ENCODE peak calls at places on chromosomes 16 and 17, in nine cellular contexts. B is brain microvascular endothelial cell, L is cardiac fibroblast, V is heart left ventricle, D is type B pancreatic cell, P is H9, K is mesothelial cell of epicardium, E is coronary artery, F is WTC11. A is an unnamed sample.

GRCh38 chr17:42017866-42018200 is 594 bp upstream of the DNAJC7 start:
- DNase-seq in V (no peak), F (no peak), P (peak), B (no peak), K (no peak), L (no peak), D (no peak), E (no peak), A (no peak)

GRCh38 chr17:28864991-28865849 is 10.4 kb downstream of the ERAL1 start:
- DNase-seq in L (no peak), F (no peak), D (no peak), B (no peak), P (no peak), E (no peak), K (no peak), V (no peak), A (no peak)

GRCh38 chr17:59558953-59559352 is 6.5 kb upstream of the DHX40 start:
- DNase-seq in F (no peak), E (no peak), D (no peak), B (no peak), K (no peak), L (peak), V (no peak), P (no peak), A (no peak)

GRCh38 chr16:9159839-9160550 is 68.6 kb downstream of the HAPSTR1 start:
- DNase-seq in F (peak), D (peak), E (no peak), K (peak), B (peak), L (peak), P (peak), V (no peak), A (no peak)

GRCh38 chr17:6831662-6832263 is at the start of gene TEKT1:
- DNase-seq in P (peak), E (peak), K (peak), B (peak), F (peak), V (peak), D (peak), L (peak), A (peak)

GRCh38 chr17:1830288-1830687 is 483 bp downstream of the RPA1 start:
- DNase-seq in K (no peak), E (no peak), L (peak), F (no peak), V (no peak), D (no peak), B (no peak), P (peak), A (no peak)

GRCh38 chr16:57480754-57481230 is 5.5 kb downstream of the DOK4 start:
- DNase-seq in L (no peak), V (no peak), P (no peak), D (no peak), E (no peak), K (no peak), F (no peak), B (no peak), A (no peak)

GRCh38 chr17:78910885-78911284 is 7.9 kb upstream of the CEP295NL start:
- DNase-seq in V (no peak), P (no peak), F (no peak), K (no peak), L (no peak), B (no peak), E (no peak), D (no peak), A (no peak)

GRCh38 chr17:30278032-30278431 is 13.7 kb downstream of the BLMH start:
- DNase-seq in V (no peak), P (no peak), L (peak), E (no peak), F (no peak), K (no peak), B (peak), D (no peak), A (no peak)

GRCh38 chr16:6573577-6573976 is 759.1 kb upstream of the RBFOX1 start:
- DNase-seq in K (no peak), B (no peak), F (no peak), D (no peak), E (no peak), P (peak), L (no peak), V (peak), A (no peak)

GRCh38 chr16:67000384-67001158 is 12.2 kb downstream of the CES4A start:
- DNase-seq in E (no peak), P (peak), B (no peak), F (peak), V (peak), L (peak), D (no peak), K (no peak), A (no peak)

GRCh38 chr16:56781565-56781964 is 51.6 kb downstream of the NUP93 start:
- DNase-seq in K (no peak), D (no peak), B (no peak), V (no peak), E (no peak), F (no peak), L (no peak), P (no peak), A (no peak)

GRCh38 chr17:53894591-53894990 is 71.9 kb downstream of the KIF2B start:
- DNase-seq in L (no peak), F (no peak), B (no peak), K (no peak), D (no peak), P (no peak), V (no peak), E (no peak), A (no peak)

GRCh38 chr17:80262775-80263244 is 2.2 kb downstream of the RNF213 start:
- DNase-seq in F (no peak), V (no peak), D (no peak), L (no peak), B (no peak), K (no peak), E (no peak), P (no peak), A (no peak)

GRCh38 chr17:80262291-80262690 is 1.6 kb downstream of the RNF213 start:
- DNase-seq in K (no peak), F (no peak), D (no peak), E (no peak), B (no peak), P (no peak), L (no peak), V (no peak), A (no peak)

GRCh38 chr17:80264048-80264792 is 3.6 kb downstream of the RNF213 start:
- DNase-seq in V (no peak), D (no peak), B (no peak), F (no peak), L (no peak), E (no peak), K (no peak), P (no peak), A (no peak)

GRCh38 chr17:80264793-80265075 is 4.1 kb downstream of the RNF213 start:
- DNase-seq in D (no peak), E (no peak), F (no peak), P (no peak), V (no peak), K (no peak), B (no peak), L (no peak), A (no peak)

GRCh38 chr17:80263253-80264047 is 2.8 kb downstream of the RNF213 start:
- DNase-seq in D (no peak), B (peak), V (peak), K (no peak), F (no peak), L (peak), P (peak), E (peak), A (peak)
- TF ChIP-seq CTCF in D (no peak), B (peak), V (no peak), K (no peak), F (no peak), L (no peak), P (no peak), E (no peak), A (no peak)

GRCh38 chr16:85057212-85057889 is 29.8 kb downstream of the KIAA0513 start:
- DNase-seq in P (peak), F (peak), K (no peak), E (no peak), D (no peak), V (no peak), B (no peak), L (no peak), A (no peak)
- TF ChIP-seq CTCF in P (peak), F (peak), K (no peak), E (no peak), D (peak), V (no peak), B (peak), L (peak), A (no peak)

DNA sequence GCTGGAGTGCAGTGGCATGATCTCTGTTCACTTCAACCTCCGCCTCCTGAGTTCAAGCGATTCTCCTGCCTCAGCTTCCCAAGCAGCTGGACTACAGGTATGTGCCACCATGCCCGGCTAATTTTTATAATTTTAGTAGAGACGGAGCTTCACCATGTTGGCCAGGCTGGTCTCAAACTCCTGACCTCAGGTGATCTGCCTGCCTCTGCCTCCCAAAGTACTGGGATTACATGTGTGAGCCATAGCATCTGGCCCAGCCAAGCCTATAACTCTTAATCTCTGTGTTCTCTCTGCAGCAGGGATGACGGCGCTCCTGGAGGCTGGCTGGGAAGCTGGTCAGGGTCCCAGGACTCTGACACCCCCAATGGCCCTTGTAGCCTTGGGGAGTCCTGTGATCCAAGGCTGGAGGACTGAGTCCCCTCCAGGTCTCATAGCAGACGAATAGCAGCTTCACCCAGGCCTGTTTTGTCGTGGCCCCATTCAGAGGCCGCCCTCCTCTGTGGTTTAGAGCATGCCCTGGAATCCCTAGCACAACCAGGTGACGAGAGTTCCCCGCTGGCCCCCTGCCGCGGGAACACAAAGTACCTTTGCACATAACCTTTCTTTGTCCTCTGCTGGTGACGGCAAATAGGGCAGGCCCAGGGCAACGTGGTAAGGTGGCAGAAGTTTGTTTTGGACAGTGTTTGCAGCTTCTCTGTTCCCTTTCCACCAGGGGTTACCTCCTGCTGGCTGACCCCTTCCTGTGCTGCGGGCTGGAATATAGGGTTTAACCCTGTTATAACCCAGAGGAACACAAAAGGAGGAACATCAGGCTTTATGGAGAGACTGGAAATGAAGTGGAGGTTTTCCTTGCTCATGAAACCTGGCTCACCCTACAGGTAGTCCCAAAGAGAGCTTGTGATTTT is 43.0 kb upstream of the TOB1 start:
- DNase-seq in V (peak), E (no peak), B (no peak), L (no peak), F (peak), P (peak), K (no peak), D (no peak), A (no peak)
- TF ChIP-seq CTCF in V (no peak), E (no peak), B (no peak), L (no peak), F (no peak), P (peak), K (no peak), D (no peak), A (no peak)

GRCh38 chr16:2195316-2196161 is 866 bp downstream of the CASKIN1 start:
- DNase-seq in B (no peak), D (no peak), V (no peak), L (no peak), P (peak), F (no peak), E (no peak), K (no peak), A (no peak)

GRCh38 chr16:2196981-2197511 is 641 bp upstream of the CASKIN1 start:
- DNase-seq in E (no peak), P (no peak), V (no peak), B (no peak), L (no peak), K (no peak), D (no peak), F (no peak), A (no peak)

GRCh38 chr16:2194166-2194834 is 2.1 kb downstream of the CASKIN1 start:
- DNase-seq in F (no peak), V (no peak), K (no peak), E (no peak), D (no peak), L (no peak), B (peak), P (no peak), A (peak)

GRCh38 chr16:2196162-2196980 is at the start of gene CASKIN1:
- DNase-seq in F (no peak), P (no peak), E (no peak), K (no peak), D (no peak), B (no peak), V (no peak), L (no peak), A (no peak)

GRCh38 chr16:2194852-2195315 is 1.5 kb downstream of the CASKIN1 start:
- DNase-seq in F (peak), D (no peak), B (peak), P (peak), V (no peak), E (no peak), L (peak), K (no peak), A (no peak)
- TF ChIP-seq CTCF in F (peak), D (peak), B (peak), P (peak), V (no peak), E (no peak), L (peak), K (no peak), A (no peak)

DNA sequence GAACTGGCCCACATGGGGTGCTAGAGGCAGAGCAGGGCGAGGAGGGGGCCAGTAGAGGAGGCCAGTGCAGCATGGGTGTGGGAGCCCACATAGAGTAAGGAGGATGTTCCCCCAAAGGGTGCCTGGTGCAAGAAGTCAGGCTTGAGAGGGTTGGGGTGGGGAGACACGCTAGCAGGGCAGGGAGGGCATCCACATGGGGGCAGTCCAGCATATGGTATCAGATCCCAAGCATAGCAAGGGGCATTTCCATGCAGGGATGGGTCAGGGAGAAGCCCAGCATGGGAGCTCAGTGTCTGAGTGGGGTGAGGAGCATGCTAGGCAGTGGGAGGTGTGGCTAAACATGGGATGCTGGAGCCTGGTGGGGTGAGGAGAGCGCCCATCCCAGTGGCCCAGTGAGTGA is 213.7 kb downstream of the COPRS start:
- DNase-seq in K (no peak), B (no peak), L (no peak), V (no peak), P (no peak), D (no peak), E (no peak), F (no peak), A (no peak)
- TF ChIP-seq CTCF in K (no peak), B (no peak), L (no peak), V (no peak), P (no peak), D (no peak), E (no peak), F (no peak), A (no peak)